ENCODE peak calls at places on chromosome 19, in seven cellular contexts. V, D, W, N, J, T and X are unnamed samples.

GRCh38 chr19:33482486-33482885 is 39.1 kb downstream of the PEPD start:
- DNase-seq in V (no peak), D (no peak), W (no peak), N (no peak), J (no peak), T (no peak), X (no peak)

GRCh38 chr19:28633223-28634030 is 579.5 kb downstream of the UQCRFS1 start:
- DNase-seq in V (peak; percentile 74), D (no peak), W (no peak), N (no peak), J (no peak), T (no peak), X (peak; percentile 44)

GRCh38 chr19:35612224-35612558 is 344 bp upstream of the HAUS5 start:
- DNase-seq in V (no peak), D (no peak), W (no peak), N (no peak), J (no peak), T (no peak), X (no peak)

GRCh38 chr19:10226376-10227214 is 4.5 kb downstream of the S1PR2 start:
- DNase-seq in V (no peak), D (peak; percentile 74), W (peak; percentile 87), N (peak; percentile 96), J (peak; percentile 44), T (no peak), X (peak; percentile 93)

GRCh38 chr19:38321646-38322323 is 2.1 kb downstream of the KCNK6 start:
- DNase-seq in V (peak; percentile 22), D (no peak), W (peak; percentile 91), N (peak; percentile 98), J (no peak), T (no peak), X (peak; percentile 96)

GRCh38 chr19:47109541-47110375 is 3.8 kb downstream of the ZC3H4 start:
- DNase-seq in V (no peak), D (peak; percentile 69), W (no peak), N (no peak), J (no peak), T (no peak), X (no peak)

GRCh38 chr19:30064776-30065494 is 122.9 kb downstream of the URI1 start:
- DNase-seq in V (no peak), D (peak; percentile 24), W (no peak), N (no peak), J (peak; percentile 9), T (no peak), X (no peak)

GRCh38 chr19:52941941-52942370 is 18.7 kb upstream of the ZNF888 start:
- DNase-seq in V (peak; percentile 68), D (peak; percentile 61), W (peak; percentile 40), N (peak; percentile 75), J (peak; percentile 35), T (no peak), X (peak; percentile 23)

GRCh38 chr19:40616178-40616577 is 15.0 kb downstream of the LTBP4 start:
- DNase-seq in V (no peak), D (no peak), W (no peak), N (no peak), J (no peak), T (no peak), X (no peak)

GRCh38 chr19:19526581-19527370 is 1.9 kb upstream of the YJEFN3 start:
- DNase-seq in V (no peak), D (no peak), W (no peak), N (no peak), J (no peak), T (no peak), X (no peak)

GRCh38 chr19:54454781-54455675 is 6.0 kb downstream of the LENG8 start:
- DNase-seq in V (no peak), D (no peak), W (no peak), N (no peak), J (no peak), T (no peak), X (no peak)

GRCh38 chr19:14517446-14517839 is 754 bp downstream of the DNAJB1 start:
- DNase-seq in V (no peak), D (peak; percentile 56), W (no peak), N (no peak), J (no peak), T (no peak), X (peak; percentile 37)

GRCh38 chr19:45878043-45878794 is 7.7 kb downstream of the IRF2BP1 start:
- DNase-seq in V (no peak), D (peak; percentile 80), W (no peak), N (no peak), J (peak; percentile 93), T (no peak), X (no peak)

GRCh38 chr19:38506375-38506722 is 72.9 kb downstream of the RYR1 start:
- DNase-seq in V (no peak), D (no peak), W (no peak), N (no peak), J (no peak), T (no peak), X (no peak)

GRCh38 chr19:11324079-11324661 is 15.3 kb downstream of the RAB3D start:
- DNase-seq in V (no peak), D (peak; percentile 83), W (peak; percentile 76), N (peak; percentile 92), J (peak; percentile 85), T (no peak), X (no peak)

DNA sequence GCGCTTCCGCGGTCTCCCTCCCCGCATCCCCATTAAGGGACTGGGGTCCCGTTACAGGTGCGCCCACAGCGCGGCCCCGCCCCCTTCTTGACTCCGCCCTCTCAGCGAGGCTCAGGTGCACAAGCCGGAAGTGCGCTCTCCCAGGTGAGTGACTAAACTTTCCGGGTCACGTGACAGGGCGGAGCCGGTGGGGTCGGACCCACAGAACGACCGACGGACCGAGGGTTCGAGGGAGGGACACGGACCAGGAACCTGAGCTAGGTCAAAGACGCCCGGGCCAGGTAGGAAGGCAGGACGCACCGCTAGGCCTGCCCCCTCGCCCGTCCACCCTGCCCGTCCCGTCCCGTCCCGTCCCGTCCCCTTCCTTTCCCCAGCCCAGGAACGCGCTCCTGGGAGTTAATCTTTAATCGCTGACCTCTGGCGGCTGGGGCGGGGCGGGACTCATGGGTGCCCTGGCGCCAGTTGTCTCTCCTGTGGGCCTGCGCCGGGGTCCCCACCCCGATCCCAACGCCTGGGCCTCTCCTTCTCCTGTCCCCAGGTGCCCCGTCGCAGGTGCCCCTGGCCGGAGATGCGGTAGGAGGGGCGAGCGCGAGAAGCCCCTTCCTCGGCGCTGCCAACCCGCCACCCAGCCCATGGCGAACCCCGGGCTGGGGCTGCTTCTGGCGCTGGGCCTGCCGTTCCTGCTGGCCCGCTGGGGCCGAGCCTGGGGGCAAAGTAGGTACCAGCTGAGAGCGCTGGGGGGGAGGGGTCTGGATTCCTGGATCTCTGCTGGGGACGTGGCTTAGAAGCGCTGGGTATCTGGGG is at the start of gene CRB3:
- DNase-seq in V (peak; percentile 53), D (peak; percentile 95), W (no peak), N (no peak), J (peak; percentile 96), T (peak; percentile 26), X (no peak)
- H3K4me1 ChIP-seq in V (peaks cover 5% of the 10 kb centered on the region), D (peaks cover 5% of the 10 kb centered on the region), W (peaks cover 3% of the 10 kb centered on the region), N (peaks cover 15% of the 10 kb centered on the region), J (peaks cover 4% of the 10 kb centered on the region), T (peaks cover 12% of the 10 kb centered on the region), X (no peaks in the 10 kb centered on the region)

DNA sequence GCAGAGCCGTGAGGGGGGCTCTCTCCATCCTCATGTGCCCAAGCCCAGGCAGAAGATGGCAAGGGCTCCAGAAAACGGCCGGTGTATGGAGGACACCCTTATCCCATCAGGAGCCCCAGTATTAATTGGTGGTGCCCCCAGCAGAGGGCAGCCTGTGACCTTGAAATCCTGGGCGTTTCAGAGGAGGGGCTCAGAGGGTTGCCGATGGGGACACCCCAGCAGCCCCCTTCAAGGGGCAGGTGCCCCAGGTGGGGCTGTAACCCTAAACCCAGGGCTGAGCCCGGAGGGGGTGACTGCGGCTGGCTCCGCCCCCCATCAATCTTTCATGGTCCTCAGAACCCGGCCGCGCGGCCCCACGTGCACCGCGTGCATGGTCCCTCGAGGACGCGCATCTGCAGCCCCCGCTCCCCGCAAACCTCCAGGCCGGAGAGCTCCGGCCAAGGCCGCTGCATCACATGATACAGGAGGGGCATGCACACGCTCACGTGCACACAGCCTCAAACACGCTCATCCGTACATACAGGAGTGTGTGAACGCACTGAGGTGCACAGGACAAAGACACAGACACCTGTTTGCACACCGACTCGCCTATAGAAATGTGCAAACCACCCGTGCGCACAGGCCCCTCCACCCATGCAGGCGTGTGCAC is 959 bp downstream of the RAB3A start:
- DNase-seq in V (peak; percentile 48), D (peak; percentile 59), W (no peak), N (peak; percentile 76), J (no peak), T (no peak), X (peak; percentile 29)
- H3K27ac ChIP-seq in V (no peak overlapping the region), D (peak overlapping the region; percentile 84), W (no peak overlapping the region), N (peak overlapping the region; percentile 77), J (no peak overlapping the region), T (peak overlapping the region; percentile 65), X (no peak overlapping the region)

DNA sequence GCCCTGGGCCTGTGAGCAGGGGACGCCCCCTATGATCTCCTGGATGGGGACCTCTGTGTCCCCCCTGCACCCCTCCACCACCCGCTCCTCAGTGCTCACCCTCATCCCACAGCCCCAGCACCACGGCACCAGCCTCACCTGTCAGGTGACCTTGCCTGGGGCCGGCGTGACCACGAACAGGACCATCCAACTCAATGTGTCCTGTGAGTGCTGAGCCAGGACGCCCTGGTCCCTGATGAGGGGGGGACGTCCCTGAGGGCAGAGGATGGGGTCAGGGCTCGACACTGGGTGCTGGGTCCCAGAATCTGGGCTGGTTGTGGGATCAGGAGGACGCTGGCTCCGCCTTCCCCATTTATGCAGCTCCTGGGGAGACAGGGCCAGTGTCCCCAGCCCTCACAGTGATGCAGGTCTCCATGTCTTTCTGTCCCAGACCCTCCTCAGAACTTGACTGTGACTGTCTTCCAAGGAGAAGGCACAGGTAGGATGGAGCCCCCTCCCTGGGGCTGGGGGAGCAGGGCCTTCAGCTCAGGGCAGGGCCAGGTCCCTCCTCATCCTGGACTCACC is 2.5 kb downstream of the SIGLEC7 start:
- DNase-seq in V (no peak), D (no peak), W (no peak), N (no peak), J (no peak), T (no peak), X (no peak)
- H3K4me1 ChIP-seq in V (peaks cover 4% of the 10 kb centered on the region), D (no peaks in the 10 kb centered on the region), W (no peaks in the 10 kb centered on the region), N (no peaks in the 10 kb centered on the region), J (no peaks in the 10 kb centered on the region), T (no peaks in the 10 kb centered on the region), X (no peaks in the 10 kb centered on the region)

DNA sequence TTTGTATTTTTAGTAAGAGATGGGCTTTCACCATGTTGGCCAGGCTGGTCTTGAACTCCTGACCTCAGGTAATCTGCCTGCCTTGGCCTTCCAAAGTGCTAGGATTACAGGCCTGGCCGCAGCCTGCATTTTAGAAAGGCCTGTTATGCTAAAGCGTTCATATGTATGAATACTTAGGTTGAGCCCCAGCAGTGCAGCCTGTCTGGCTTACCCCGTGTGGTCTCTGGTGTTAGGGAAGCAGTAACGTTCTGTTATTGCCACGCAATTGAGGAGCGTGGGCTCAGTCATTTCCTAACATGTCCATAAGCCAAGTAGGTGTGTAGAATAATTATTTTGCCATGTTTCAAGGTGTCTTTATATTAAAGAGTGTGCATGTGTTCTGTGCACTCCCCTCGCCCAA is 14.3 kb downstream of the HNRNPM start:
- DNase-seq in V (no peak), D (no peak), W (no peak), N (no peak), J (no peak), T (no peak), X (no peak)
- H3K27ac ChIP-seq in V (no peak overlapping the region), D (peak overlapping the region; percentile 13), W (peak overlapping the region; percentile 8), N (peak overlapping the region; percentile 68), J (peak overlapping the region; percentile 51), T (no peak overlapping the region), X (peak overlapping the region; percentile 57)